ENCODE peak calls at places on chromosome 20, in seven cellular contexts. One of them, this sample, is unnamed.

GRCh38 chr20:61252601-61253263 is 671 bp downstream of the CDH4 start:
- DNase-seq in stimulated activated CD4-positive, alpha-beta T cell treated with anti-CD3 and anti-CD28 coated beads, Interleukin-2, amount 100 ng/mL, for 24 hours: no peak
- DNase-seq in KBM-7: peak; percentile 5
- DNase-seq in cardiac fibroblast: peak; percentile 8
- DNase-seq in left ventricle myocardium superior: no peak
- DNase-seq in CD8-positive, alpha-beta memory T cell: no peak
- DNase-seq in neural crest cell: peak; percentile 23
- DNase-seq in this sample: peak; percentile 58

GRCh38 chr20:53579581-53580375 is 13.9 kb downstream of the ZNF217 start:
- DNase-seq in stimulated activated CD4-positive, alpha-beta T cell treated with anti-CD3 and anti-CD28 coated beads, Interleukin-2, amount 100 ng/mL, for 24 hours: no peak
- DNase-seq in KBM-7: peak; percentile 65
- DNase-seq in cardiac fibroblast: peak; percentile 86
- DNase-seq in left ventricle myocardium superior: no peak
- DNase-seq in CD8-positive, alpha-beta memory T cell: no peak
- DNase-seq in neural crest cell: no peak
- DNase-seq in this sample: no peak

GRCh38 chr20:57459278-57459677 is 65.7 kb downstream of the CTCFL start:
- DNase-seq in stimulated activated CD4-positive, alpha-beta T cell treated with anti-CD3 and anti-CD28 coated beads, Interleukin-2, amount 100 ng/mL, for 24 hours: no peak
- DNase-seq in KBM-7: no peak
- DNase-seq in cardiac fibroblast: no peak
- DNase-seq in left ventricle myocardium superior: no peak
- DNase-seq in CD8-positive, alpha-beta memory T cell: no peak
- DNase-seq in neural crest cell: no peak
- DNase-seq in this sample: no peak

GRCh38 chr20:45823949-45824835 is 2.9 kb downstream of the TNNC2 start:
- DNase-seq in stimulated activated CD4-positive, alpha-beta T cell treated with anti-CD3 and anti-CD28 coated beads, Interleukin-2, amount 100 ng/mL, for 24 hours: peak; percentile 52
- DNase-seq in KBM-7: peak; percentile 30
- DNase-seq in cardiac fibroblast: peak; percentile 66
- DNase-seq in left ventricle myocardium superior: peak; percentile 68
- DNase-seq in CD8-positive, alpha-beta memory T cell: peak; percentile 32
- DNase-seq in neural crest cell: no peak
- DNase-seq in this sample: peak; percentile 62

GRCh38 chr20:16926626-16927025 is 178.5 kb downstream of the OTOR start:
- DNase-seq in stimulated activated CD4-positive, alpha-beta T cell treated with anti-CD3 and anti-CD28 coated beads, Interleukin-2, amount 100 ng/mL, for 24 hours: no peak
- DNase-seq in KBM-7: no peak
- DNase-seq in cardiac fibroblast: no peak
- DNase-seq in left ventricle myocardium superior: no peak
- DNase-seq in CD8-positive, alpha-beta memory T cell: no peak
- DNase-seq in neural crest cell: no peak
- DNase-seq in this sample: no peak

GRCh38 chr20:16005612-16006493 is 567.4 kb downstream of the KIF16B start:
- DNase-seq in stimulated activated CD4-positive, alpha-beta T cell treated with anti-CD3 and anti-CD28 coated beads, Interleukin-2, amount 100 ng/mL, for 24 hours: no peak
- DNase-seq in KBM-7: no peak
- DNase-seq in cardiac fibroblast: no peak
- DNase-seq in left ventricle myocardium superior: no peak
- DNase-seq in CD8-positive, alpha-beta memory T cell: no peak
- DNase-seq in neural crest cell: no peak
- DNase-seq in this sample: no peak

GRCh38 chr20:62831361-62831788 is 14.5 kb downstream of the COL9A3 start:
- DNase-seq in stimulated activated CD4-positive, alpha-beta T cell treated with anti-CD3 and anti-CD28 coated beads, Interleukin-2, amount 100 ng/mL, for 24 hours: no peak
- DNase-seq in KBM-7: no peak
- DNase-seq in cardiac fibroblast: no peak
- DNase-seq in left ventricle myocardium superior: peak; percentile 28
- DNase-seq in CD8-positive, alpha-beta memory T cell: no peak
- DNase-seq in neural crest cell: no peak
- DNase-seq in this sample: peak; percentile 22

GRCh38 chr20:47740225-47741184 is 44.8 kb downstream of the SULF2 start:
- DNase-seq in stimulated activated CD4-positive, alpha-beta T cell treated with anti-CD3 and anti-CD28 coated beads, Interleukin-2, amount 100 ng/mL, for 24 hours: no peak
- DNase-seq in KBM-7: peak; percentile 26
- DNase-seq in cardiac fibroblast: peak; percentile 20
- DNase-seq in left ventricle myocardium superior: peak; percentile 46
- DNase-seq in CD8-positive, alpha-beta memory T cell: no peak
- DNase-seq in neural crest cell: no peak
- DNase-seq in this sample: no peak